ENCODE peak calls at places on chromosomes 5 and 9, in four cellular contexts. Z, F, V and A are unnamed samples.

GRCh38 chr5:177478711-177479646 is 5.5 kb upstream of the DBN1 start:
- DNase-seq in Z (no peak), F (peak), V (peak), A (no peak)

GRCh38 chr5:88551724-88552345 is 283.2 kb upstream of the TMEM161B start:
- DNase-seq in Z (no peak), F (no peak), V (no peak), A (no peak)

GRCh38 chr5:139752506-139753350 is 42.9 kb upstream of the PSD2 start:
- DNase-seq in Z (no peak), F (no peak), V (no peak), A (no peak)

GRCh38 chr5:157308826-157309465 is 43.0 kb downstream of the CYFIP2 start:
- DNase-seq in Z (no peak), F (no peak), V (no peak), A (no peak)

GRCh38 chr9:135612981-135613910 is 26.1 kb downstream of the GLT6D1 start:
- DNase-seq in Z (no peak), F (no peak), V (no peak), A (no peak)

GRCh38 chr5:1548702-1549523 is 25.2 kb upstream of the LPCAT1 start:
- DNase-seq in Z (no peak), F (no peak), V (no peak), A (no peak)

GRCh38 chr5:145887976-145888574 is 15.3 kb upstream of the GRXCR2 start:
- DNase-seq in Z (peak), F (no peak), V (peak), A (no peak)

GRCh38 chr5:112857866-112858265 is 3.2 kb upstream of the SRP19 start:
- DNase-seq in Z (no peak), F (no peak), V (no peak), A (no peak)

GRCh38 chr5:177429248-177430045 is 3.0 kb downstream of the GRK6 start:
- DNase-seq in Z (no peak), F (no peak), V (peak), A (no peak)

GRCh38 chr5:112784726-112785125 is 47.0 kb downstream of the APC start:
- DNase-seq in Z (no peak), F (no peak), V (no peak), A (no peak)

DNA sequence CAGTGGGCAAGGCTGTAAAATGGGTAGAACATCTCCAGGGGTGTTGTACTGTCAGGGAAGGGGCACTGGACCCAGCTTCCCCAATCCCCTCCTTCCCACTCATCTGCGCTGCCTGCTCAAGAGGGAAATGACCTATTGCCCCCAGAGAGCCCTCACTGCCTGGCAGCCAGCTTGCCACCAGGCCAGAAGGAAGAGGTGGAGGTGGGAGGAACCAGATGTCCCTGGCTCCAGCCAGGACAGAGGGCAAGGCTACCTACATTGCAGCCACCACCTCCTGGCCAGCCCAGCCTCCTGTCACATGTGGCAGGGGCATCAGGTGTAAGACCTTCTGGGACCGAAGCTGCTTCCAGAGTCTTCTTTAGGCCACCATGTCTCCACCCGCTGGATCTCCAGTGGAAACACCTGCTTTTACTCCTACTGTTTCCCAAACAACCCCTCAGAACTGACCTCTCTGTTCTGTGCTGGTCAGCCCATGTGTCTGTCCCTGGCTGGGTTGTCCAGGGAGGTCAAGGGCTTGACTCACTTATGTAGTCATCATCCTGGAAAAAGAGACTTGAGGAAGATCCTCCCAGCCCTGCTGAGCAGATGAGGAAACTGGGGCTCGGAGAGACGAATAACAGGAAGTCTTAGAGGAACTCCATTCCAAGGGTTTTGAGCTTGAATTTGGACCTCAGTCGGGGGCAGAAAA is 42.3 kb downstream of the JADE2 start:
- DNase-seq in Z (no peak), F (peak), V (no peak), A (no peak)
- TF ChIP-seq POLR2A in Z (no peak), F (no peak), V (no peak), A (no peak)

GRCh38 chr9:4836676-4837075 is 43.9 kb downstream of the RCL1 start:
- DNase-seq in Z (no peak), F (no peak), V (no peak), A (no peak)

GRCh38 chr9:4839470-4839912 is 46.7 kb downstream of the RCL1 start:
- DNase-seq in Z (no peak), F (no peak), V (no peak), A (no peak)

GRCh38 chr9:4837126-4837767 is 44.5 kb downstream of the RCL1 start:
- DNase-seq in Z (no peak), F (no peak), V (no peak), A (no peak)

GRCh38 chr9:4840018-4840417 is 47.3 kb downstream of the RCL1 start:
- DNase-seq in Z (no peak), F (no peak), V (no peak), A (no peak)

DNA sequence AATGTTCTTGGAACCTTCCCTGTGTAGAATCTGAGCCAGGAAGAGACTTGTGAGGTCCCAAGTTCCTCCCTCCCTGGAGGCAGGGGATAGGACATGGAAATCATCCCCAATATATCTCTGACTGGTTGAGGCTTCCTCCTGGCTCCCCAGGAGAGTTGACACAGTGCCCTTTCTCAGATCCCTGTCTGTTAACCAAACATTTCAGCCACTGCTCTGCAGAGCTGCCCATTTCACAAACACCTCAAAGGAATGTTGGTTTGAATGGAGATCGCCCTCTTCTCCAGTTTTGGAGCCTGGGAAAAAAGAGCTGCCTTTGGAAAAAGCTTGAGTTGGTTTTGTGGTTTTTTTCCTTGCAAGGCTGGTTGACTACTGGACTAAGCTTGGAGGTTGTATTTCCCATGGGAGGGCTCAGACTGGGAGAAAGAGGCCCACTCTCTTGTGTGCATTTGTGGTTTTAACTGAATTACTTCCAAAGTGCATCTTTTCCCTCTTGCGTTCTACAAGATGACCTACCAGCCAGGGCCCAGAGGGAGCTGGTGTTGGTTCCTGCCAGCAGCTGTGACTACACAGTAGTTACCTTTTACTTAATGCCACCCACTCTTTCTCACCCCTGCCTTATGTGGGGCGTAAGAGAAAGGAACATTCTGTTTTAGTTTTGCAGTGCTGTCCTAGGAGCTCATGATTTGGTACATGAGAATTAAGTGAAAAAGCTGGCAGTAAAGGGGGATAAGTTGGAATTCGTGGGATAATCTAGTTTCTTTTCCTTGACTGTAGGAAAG is 45.2 kb downstream of the RCL1 start:
- DNase-seq in Z (no peak), F (no peak), V (no peak), A (no peak)
- TF ChIP-seq POLR2A in Z (no peak), F (no peak), V (no peak), A (no peak)

DNA sequence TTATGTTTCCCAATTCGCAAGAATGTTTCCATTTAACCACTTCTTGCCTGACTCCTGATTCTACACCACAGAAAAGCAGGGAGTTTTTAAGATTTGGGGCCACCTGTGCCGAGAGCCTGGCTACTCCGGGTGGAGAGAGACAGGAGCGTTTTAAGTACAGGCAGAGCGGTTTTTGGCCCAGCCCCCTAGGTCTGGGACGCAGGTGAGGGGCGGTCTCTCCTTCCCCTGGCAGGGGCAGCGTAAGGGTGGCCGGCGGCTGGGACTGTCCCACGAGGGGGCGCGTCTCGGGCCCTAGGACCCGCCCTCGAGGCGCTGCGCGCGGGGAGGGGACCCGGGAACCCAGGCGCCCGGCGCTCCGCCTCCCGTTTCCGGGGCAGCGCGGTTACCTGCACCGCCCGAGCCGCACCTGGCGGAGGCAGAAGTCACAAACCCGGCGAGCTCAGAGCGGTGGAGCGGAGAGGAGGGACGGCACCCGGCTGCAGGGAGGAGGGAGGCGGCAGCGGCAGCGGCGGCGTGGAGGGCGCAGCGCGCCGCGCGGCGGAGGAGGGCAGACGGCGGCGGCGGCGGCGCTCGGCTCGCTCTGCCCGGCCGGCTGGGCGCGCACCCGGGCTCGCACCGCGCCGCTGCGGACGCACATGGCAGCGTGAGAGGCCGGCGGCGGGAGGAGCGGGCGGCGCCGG is at the start of gene WWC1:
- DNase-seq in Z (peak), F (no peak), V (peak), A (peak)
- TF ChIP-seq POLR2A in Z (peak), F (peak), V (peak), A (no peak)

DNA sequence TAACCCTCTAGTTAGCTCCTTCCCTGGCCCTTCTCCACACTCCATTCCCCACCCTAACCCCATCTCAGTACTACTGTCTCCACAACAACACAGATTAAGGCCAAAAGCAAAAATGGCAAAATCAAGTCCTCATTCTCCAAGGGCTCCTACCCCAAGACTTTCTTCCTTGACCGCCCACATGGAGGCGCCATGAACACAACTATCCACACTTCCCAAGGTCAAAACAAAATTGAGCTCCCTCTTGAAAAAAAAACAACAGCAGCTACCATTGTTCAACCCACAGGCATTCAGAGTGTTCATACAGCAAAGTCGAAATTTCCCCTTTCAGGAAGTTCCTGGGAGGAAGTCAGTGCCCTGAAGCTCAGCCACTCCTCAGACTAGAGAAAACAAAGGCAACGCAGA is 54.4 kb downstream of the GNAQ start:
- DNase-seq in Z (peak), F (peak), V (peak), A (no peak)
- TF ChIP-seq POLR2A in Z (no peak), F (no peak), V (no peak), A (no peak)

DNA sequence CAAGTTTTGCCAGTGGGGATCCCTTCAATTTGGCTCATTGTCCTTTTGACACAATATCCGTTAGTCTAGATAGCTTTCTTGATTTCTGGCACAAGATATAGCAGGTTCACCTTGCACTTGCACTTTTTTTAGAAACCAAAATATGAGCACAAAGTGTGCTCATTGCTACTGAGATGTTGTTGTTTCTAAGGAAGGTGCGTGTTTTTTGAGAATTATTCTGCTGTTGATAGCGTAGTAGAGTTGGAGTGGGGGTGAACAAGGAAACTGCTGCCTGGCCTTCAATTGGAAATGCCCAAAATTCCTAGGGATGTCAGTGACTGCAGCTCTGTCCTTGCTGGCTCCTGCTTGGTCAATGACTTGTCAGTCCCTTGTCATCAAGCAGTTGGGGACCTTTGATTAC is 73.3 kb downstream of the TLE4 start:
- DNase-seq in Z (no peak), F (no peak), V (no peak), A (no peak)
- TF ChIP-seq POLR2A in Z (no peak), F (no peak), V (no peak), A (no peak)

GRCh38 chr5:89686081-89686765 is 723.3 kb downstream of the CETN3 start:
- DNase-seq in Z (no peak), F (no peak), V (no peak), A (no peak)

GRCh38 chr5:89694026-89694540 is 715.5 kb downstream of the CETN3 start:
- DNase-seq in Z (no peak), F (no peak), V (no peak), A (no peak)

GRCh38 chr5:89695371-89695770 is 714.2 kb downstream of the CETN3 start:
- DNase-seq in Z (no peak), F (no peak), V (no peak), A (no peak)

GRCh38 chr5:89690331-89690730 is 719.2 kb downstream of the CETN3 start:
- DNase-seq in Z (no peak), F (no peak), V (no peak), A (no peak)
- TF ChIP-seq POLR2A in Z (no peak), F (no peak), V (no peak), A (no peak)

GRCh38 chr9:1938135-1938534 is 77.0 kb upstream of the SMARCA2 start:
- DNase-seq in Z (no peak), F (no peak), V (no peak), A (no peak)
- TF ChIP-seq POLR2A in Z (no peak), F (no peak), V (no peak), A (no peak)

GRCh38 chr9:123338710-123339665 is 17.0 kb upstream of the CRB2 start:
- DNase-seq in Z (no peak), F (no peak), V (no peak), A (no peak)
- TF ChIP-seq POLR2A in Z (no peak), F (no peak), V (no peak), A (peak)

GRCh38 chr9:120873512-120873911 is 3.5 kb downstream of the PHF19 start:
- DNase-seq in Z (peak), F (no peak), V (no peak), A (no peak)
- TF ChIP-seq POLR2A in Z (no peak), F (no peak), V (no peak), A (no peak)